ENCODE peak calls at places on chromosome 3, in eight cellular contexts. One of them, this sample, is unnamed.

GRCh38 chr3:98580774-98581365 is 12.5 kb downstream of the CPOX start:
- DNase-seq in PC-9: no peak
- DNase-seq in uterus: no peak
- DNase-seq in heart right ventricle: no peak
- DNase-seq in mesenchymal stem cell: no peak
- DNase-seq in RWPE1: no peak
- DNase-seq in H9: no peak
- DNase-seq in tibial artery: no peak
- DNase-seq in this sample: no peak

GRCh38 chr3:177607596-177607995 is 410.3 kb upstream of the TBL1XR1 start:
- DNase-seq in PC-9: no peak
- DNase-seq in uterus: no peak
- DNase-seq in heart right ventricle: no peak
- DNase-seq in mesenchymal stem cell: no peak
- DNase-seq in RWPE1: no peak
- DNase-seq in H9: no peak
- DNase-seq in tibial artery: no peak
- DNase-seq in this sample: no peak

GRCh38 chr3:44476181-44476599 is 1.3 kb downstream of the ZNF445 start:
- DNase-seq in PC-9: no peak
- DNase-seq in uterus: no peak
- DNase-seq in heart right ventricle: no peak
- DNase-seq in mesenchymal stem cell: peak
- DNase-seq in RWPE1: no peak
- DNase-seq in H9: no peak
- DNase-seq in tibial artery: no peak
- DNase-seq in this sample: no peak

GRCh38 chr3:195096484-195097330 is 174.3 kb downstream of the XXYLT1 start:
- DNase-seq in PC-9: no peak
- DNase-seq in uterus: no peak
- DNase-seq in heart right ventricle: peak
- DNase-seq in mesenchymal stem cell: no peak
- DNase-seq in RWPE1: no peak
- DNase-seq in H9: no peak
- DNase-seq in tibial artery: peak
- DNase-seq in this sample: no peak

GRCh38 chr3:87997298-87997697 is 61.5 kb downstream of the CGGBP1 start:
- DNase-seq in PC-9: no peak
- DNase-seq in uterus: no peak
- DNase-seq in heart right ventricle: no peak
- DNase-seq in mesenchymal stem cell: peak
- DNase-seq in RWPE1: no peak
- DNase-seq in H9: no peak
- DNase-seq in tibial artery: no peak
- DNase-seq in this sample: no peak

GRCh38 chr3:44348993-44349392 is 10.4 kb downstream of the TCAIM start:
- DNase-seq in PC-9: no peak
- DNase-seq in uterus: no peak
- DNase-seq in heart right ventricle: no peak
- DNase-seq in mesenchymal stem cell: no peak
- DNase-seq in RWPE1: no peak
- DNase-seq in H9: no peak
- DNase-seq in tibial artery: no peak
- DNase-seq in this sample: no peak

GRCh38 chr3:10353661-10354372 is 32.9 kb upstream of the SEC13 start:
- DNase-seq in PC-9: no peak
- DNase-seq in uterus: no peak
- DNase-seq in heart right ventricle: no peak
- DNase-seq in mesenchymal stem cell: peak
- DNase-seq in RWPE1: no peak
- DNase-seq in H9: no peak
- DNase-seq in tibial artery: no peak
- DNase-seq in this sample: no peak

GRCh38 chr3:138186803-138187295 is 252 bp upstream of the ARMC8 start:
- DNase-seq in PC-9: no peak
- DNase-seq in uterus: peak
- DNase-seq in heart right ventricle: peak
- DNase-seq in mesenchymal stem cell: no peak
- DNase-seq in RWPE1: peak
- DNase-seq in H9: peak
- DNase-seq in tibial artery: peak
- DNase-seq in this sample: peak

GRCh38 chr3:16784958-16785357 is 99.8 kb upstream of the PLCL2 start:
- DNase-seq in PC-9: no peak
- DNase-seq in uterus: no peak
- DNase-seq in heart right ventricle: no peak
- DNase-seq in mesenchymal stem cell: no peak
- DNase-seq in RWPE1: no peak
- DNase-seq in H9: no peak
- DNase-seq in tibial artery: no peak
- DNase-seq in this sample: no peak

GRCh38 chr3:9396301-9396631 is 1.1 kb upstream of the SETD5 start:
- DNase-seq in PC-9: peak
- DNase-seq in uterus: peak
- DNase-seq in heart right ventricle: no peak
- DNase-seq in mesenchymal stem cell: peak
- DNase-seq in RWPE1: peak
- DNase-seq in H9: peak
- DNase-seq in tibial artery: peak
- DNase-seq in this sample: peak

GRCh38 chr3:173875790-173876189 is 478.2 kb downstream of the NLGN1 start:
- DNase-seq in PC-9: no peak
- DNase-seq in uterus: no peak
- DNase-seq in heart right ventricle: no peak
- DNase-seq in mesenchymal stem cell: no peak
- DNase-seq in RWPE1: no peak
- DNase-seq in H9: no peak
- DNase-seq in tibial artery: no peak
- DNase-seq in this sample: no peak
- H3K27ac ChIP-seq in PC-9: no peak
- H3K27ac ChIP-seq in uterus: no peak
- H3K27ac ChIP-seq in heart right ventricle: no peak
- H3K27ac ChIP-seq in mesenchymal stem cell: no peak
- H3K27ac ChIP-seq in RWPE1: no peak
- H3K27ac ChIP-seq in H9: no peak
- H3K27ac ChIP-seq in tibial artery: no peak
- H3K27ac ChIP-seq in this sample: no peak

DNA sequence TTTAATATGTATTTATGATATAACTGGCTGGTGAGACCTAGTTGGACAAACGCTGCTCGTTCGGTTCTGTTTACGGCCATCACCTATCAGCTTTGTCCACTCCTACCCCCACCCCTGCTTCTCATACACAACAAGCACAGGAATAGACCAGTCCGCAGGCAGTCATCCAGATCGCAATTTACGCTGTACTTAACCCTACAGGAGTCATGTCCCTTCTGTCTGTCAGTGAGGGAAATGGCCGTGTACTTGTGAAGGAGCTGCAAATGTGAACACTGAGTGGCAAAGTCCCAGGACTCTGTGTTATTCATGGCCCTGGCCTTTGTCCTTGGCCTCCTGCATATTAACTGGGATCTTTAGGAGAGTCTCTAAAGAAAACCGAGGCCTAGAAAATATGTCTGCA is 7.3 kb upstream of the ABHD10 start:
- DNase-seq in PC-9: no peak
- DNase-seq in uterus: no peak
- DNase-seq in heart right ventricle: peak
- DNase-seq in mesenchymal stem cell: no peak
- DNase-seq in RWPE1: no peak
- DNase-seq in H9: no peak
- DNase-seq in tibial artery: no peak
- DNase-seq in this sample: no peak
- H3K27ac ChIP-seq in PC-9: no peak
- H3K27ac ChIP-seq in uterus: no peak
- H3K27ac ChIP-seq in heart right ventricle: peak
- H3K27ac ChIP-seq in mesenchymal stem cell: no peak
- H3K27ac ChIP-seq in RWPE1: no peak
- H3K27ac ChIP-seq in H9: no peak
- H3K27ac ChIP-seq in tibial artery: no peak
- H3K27ac ChIP-seq in this sample: no peak

GRCh38 chr3:134153761-134154160 is 96.9 kb downstream of the RYK start:
- DNase-seq in PC-9: no peak
- DNase-seq in uterus: no peak
- DNase-seq in heart right ventricle: no peak
- DNase-seq in mesenchymal stem cell: no peak
- DNase-seq in RWPE1: no peak
- DNase-seq in H9: no peak
- DNase-seq in tibial artery: no peak
- DNase-seq in this sample: no peak
- H3K27ac ChIP-seq in PC-9: no peak
- H3K27ac ChIP-seq in uterus: no peak
- H3K27ac ChIP-seq in heart right ventricle: no peak
- H3K27ac ChIP-seq in mesenchymal stem cell: no peak
- H3K27ac ChIP-seq in RWPE1: no peak
- H3K27ac ChIP-seq in H9: no peak
- H3K27ac ChIP-seq in tibial artery: no peak
- H3K27ac ChIP-seq in this sample: no peak

GRCh38 chr3:151813777-151814176 is at the start of gene AADAC:
- DNase-seq in PC-9: no peak
- DNase-seq in uterus: no peak
- DNase-seq in heart right ventricle: no peak
- DNase-seq in mesenchymal stem cell: no peak
- DNase-seq in RWPE1: no peak
- DNase-seq in H9: no peak
- DNase-seq in tibial artery: no peak
- DNase-seq in this sample: no peak
- H3K27ac ChIP-seq in PC-9: no peak
- H3K27ac ChIP-seq in uterus: no peak
- H3K27ac ChIP-seq in heart right ventricle: no peak
- H3K27ac ChIP-seq in mesenchymal stem cell: no peak
- H3K27ac ChIP-seq in RWPE1: no peak
- H3K27ac ChIP-seq in H9: no peak
- H3K27ac ChIP-seq in tibial artery: no peak
- H3K27ac ChIP-seq in this sample: no peak

GRCh38 chr3:122918576-122919290 is 108.8 kb downstream of the SEMA5B start:
- DNase-seq in PC-9: no peak
- DNase-seq in uterus: no peak
- DNase-seq in heart right ventricle: no peak
- DNase-seq in mesenchymal stem cell: peak
- DNase-seq in RWPE1: no peak
- DNase-seq in H9: no peak
- DNase-seq in tibial artery: no peak
- DNase-seq in this sample: no peak

GRCh38 chr3:122923611-122924010 is 104.0 kb downstream of the SEMA5B start:
- DNase-seq in PC-9: no peak
- DNase-seq in uterus: no peak
- DNase-seq in heart right ventricle: no peak
- DNase-seq in mesenchymal stem cell: no peak
- DNase-seq in RWPE1: no peak
- DNase-seq in H9: no peak
- DNase-seq in tibial artery: peak
- DNase-seq in this sample: no peak

GRCh38 chr3:122919291-122919610 is 108.3 kb downstream of the SEMA5B start:
- DNase-seq in PC-9: no peak
- DNase-seq in uterus: no peak
- DNase-seq in heart right ventricle: no peak
- DNase-seq in mesenchymal stem cell: no peak
- DNase-seq in RWPE1: no peak
- DNase-seq in H9: no peak
- DNase-seq in tibial artery: no peak
- DNase-seq in this sample: no peak

GRCh38 chr3:122920986-122921385 is 106.6 kb downstream of the SEMA5B start:
- DNase-seq in PC-9: no peak
- DNase-seq in uterus: no peak
- DNase-seq in heart right ventricle: no peak
- DNase-seq in mesenchymal stem cell: no peak
- DNase-seq in RWPE1: no peak
- DNase-seq in H9: no peak
- DNase-seq in tibial artery: peak
- DNase-seq in this sample: no peak

GRCh38 chr3:122921791-122922651 is 105.5 kb downstream of the SEMA5B start:
- DNase-seq in PC-9: no peak
- DNase-seq in uterus: no peak
- DNase-seq in heart right ventricle: no peak
- DNase-seq in mesenchymal stem cell: no peak
- DNase-seq in RWPE1: peak
- DNase-seq in H9: peak
- DNase-seq in tibial artery: peak
- DNase-seq in this sample: peak
- H3K27ac ChIP-seq in PC-9: no peak
- H3K27ac ChIP-seq in uterus: no peak
- H3K27ac ChIP-seq in heart right ventricle: no peak
- H3K27ac ChIP-seq in mesenchymal stem cell: no peak
- H3K27ac ChIP-seq in RWPE1: no peak
- H3K27ac ChIP-seq in H9: no peak
- H3K27ac ChIP-seq in tibial artery: no peak
- H3K27ac ChIP-seq in this sample: no peak

GRCh38 chr3:141419946-141420345 is 51.6 kb downstream of the ZBTB38 start:
- DNase-seq in PC-9: no peak
- DNase-seq in uterus: no peak
- DNase-seq in heart right ventricle: no peak
- DNase-seq in mesenchymal stem cell: no peak
- DNase-seq in RWPE1: no peak
- DNase-seq in H9: no peak
- DNase-seq in tibial artery: no peak
- DNase-seq in this sample: no peak

GRCh38 chr3:141422961-141423582 is 54.8 kb downstream of the ZBTB38 start:
- DNase-seq in PC-9: no peak
- DNase-seq in uterus: no peak
- DNase-seq in heart right ventricle: no peak
- DNase-seq in mesenchymal stem cell: peak
- DNase-seq in RWPE1: no peak
- DNase-seq in H9: no peak
- DNase-seq in tibial artery: no peak
- DNase-seq in this sample: no peak

GRCh38 chr3:141418751-141419150 is 50.4 kb downstream of the ZBTB38 start:
- DNase-seq in PC-9: no peak
- DNase-seq in uterus: no peak
- DNase-seq in heart right ventricle: no peak
- DNase-seq in mesenchymal stem cell: no peak
- DNase-seq in RWPE1: no peak
- DNase-seq in H9: no peak
- DNase-seq in tibial artery: no peak
- DNase-seq in this sample: no peak

GRCh38 chr3:141421639-141422319 is 53.5 kb downstream of the ZBTB38 start:
- DNase-seq in PC-9: no peak
- DNase-seq in uterus: no peak
- DNase-seq in heart right ventricle: no peak
- DNase-seq in mesenchymal stem cell: peak
- DNase-seq in RWPE1: no peak
- DNase-seq in H9: no peak
- DNase-seq in tibial artery: no peak
- DNase-seq in this sample: no peak

DNA sequence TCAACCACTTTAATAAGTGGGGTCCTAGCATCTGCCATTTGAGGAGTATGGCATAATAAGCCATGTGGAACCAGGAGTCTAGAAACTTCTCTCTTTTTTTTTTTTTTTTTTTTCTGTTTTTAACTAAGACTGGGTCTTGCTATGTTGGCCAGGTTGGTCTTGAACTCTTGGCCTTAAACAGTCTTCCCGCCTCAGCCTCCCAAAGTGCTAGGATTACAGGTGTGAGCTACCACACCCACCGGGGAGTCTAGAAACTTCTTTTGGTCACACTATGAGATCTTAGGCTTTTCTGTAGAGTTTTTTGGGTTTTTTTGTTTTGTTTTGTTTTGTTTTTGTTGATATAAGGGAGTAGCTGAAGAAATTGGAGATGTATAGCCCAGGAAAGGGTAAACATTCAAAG is 52.9 kb downstream of the ZBTB38 start:
- DNase-seq in PC-9: no peak
- DNase-seq in uterus: no peak
- DNase-seq in heart right ventricle: no peak
- DNase-seq in mesenchymal stem cell: no peak
- DNase-seq in RWPE1: no peak
- DNase-seq in H9: no peak
- DNase-seq in tibial artery: no peak
- DNase-seq in this sample: no peak
- H3K27ac ChIP-seq in PC-9: no peak
- H3K27ac ChIP-seq in uterus: peak
- H3K27ac ChIP-seq in heart right ventricle: peak
- H3K27ac ChIP-seq in mesenchymal stem cell: no peak
- H3K27ac ChIP-seq in RWPE1: no peak
- H3K27ac ChIP-seq in H9: no peak
- H3K27ac ChIP-seq in tibial artery: peak
- H3K27ac ChIP-seq in this sample: peak

This sample was measured in MM.1S.